ENCODE peak calls at places on chromosomes 6 and 20, in eight cellular contexts. G, S, Y, H, B, U, P and Q are unnamed samples.
A peak's percentile ranks its signal among the peaks of the same experiment; 100 is the strongest.

GRCh38 chr6:143967861-143968498 is 40.1 kb downstream of the PLAGL1 start:
- DNase-seq in G (no peak), S (no peak), Y (no peak), H (no peak), B (no peak), U (no peak), P (no peak), Q (no peak)

GRCh38 chr6:32224696-32225095 is 829 bp upstream of the NOTCH4 start:
- DNase-seq in G (no peak), S (no peak), Y (no peak), H (no peak), B (no peak), U (no peak), P (no peak), Q (no peak)

GRCh38 chr20:13819885-13820645 is 35.2 kb downstream of the NDUFAF5 start:
- DNase-seq in G (peak; percentile 16), S (peak; percentile 60), Y (no peak), H (no peak), B (peak; percentile 29), U (peak; percentile 32), P (peak; percentile 77), Q (no peak)

GRCh38 chr20:37291724-37292126 is 2.3 kb downstream of the MANBAL start:
- DNase-seq in G (no peak), S (no peak), Y (peak; percentile 82), H (no peak), B (no peak), U (no peak), P (no peak), Q (no peak)

GRCh38 chr20:4987130-4987529 is 14.2 kb downstream of the SLC23A2 start:
- DNase-seq in G (no peak), S (no peak), Y (no peak), H (no peak), B (no peak), U (no peak), P (no peak), Q (no peak)

GRCh38 chr6:148835920-148836441 is 89.2 kb downstream of the UST start:
- DNase-seq in G (no peak), S (no peak), Y (no peak), H (no peak), B (no peak), U (no peak), P (no peak), Q (no peak)

GRCh38 chr6:4637691-4638433 is 138.3 kb upstream of the CDYL start:
- DNase-seq in G (no peak), S (peak; percentile 72), Y (peak; percentile 4), H (no peak), B (no peak), U (peak; percentile 46), P (no peak), Q (no peak)

GRCh38 chr6:83221886-83222479 is 28.8 kb downstream of the RWDD2A start:
- DNase-seq in G (no peak), S (peak; percentile 46), Y (no peak), H (no peak), B (no peak), U (no peak), P (no peak), Q (no peak)

GRCh38 chr20:53071833-53072232 is 99.7 kb downstream of the TSHZ2 start:
- DNase-seq in G (no peak), S (no peak), Y (no peak), H (no peak), B (no peak), U (no peak), P (no peak), Q (no peak)

GRCh38 chr6:114989279-114989964 is 646.6 kb upstream of the HS3ST5 start:
- DNase-seq in G (no peak), S (no peak), Y (no peak), H (no peak), B (no peak), U (no peak), P (no peak), Q (no peak)

GRCh38 chr6:12490904-12491571 is 200.9 kb downstream of the EDN1 start:
- DNase-seq in G (no peak), S (peak; percentile 96), Y (no peak), H (no peak), B (no peak), U (no peak), P (no peak), Q (no peak)

GRCh38 chr20:51888186-51888790 is 86.0 kb upstream of the SALL4 start:
- DNase-seq in G (no peak), S (no peak), Y (no peak), H (no peak), B (no peak), U (no peak), P (no peak), Q (no peak)

GRCh38 chr6:21539621-21540100 is 53.9 kb upstream of the SOX4 start:
- DNase-seq in G (no peak), S (no peak), Y (no peak), H (no peak), B (no peak), U (no peak), P (no peak), Q (no peak)

GRCh38 chr6:149929422-149929821 is 6.5 kb upstream of the RAET1G start:
- DNase-seq in G (no peak), S (no peak), Y (no peak), H (no peak), B (no peak), U (no peak), P (no peak), Q (no peak)

GRCh38 chr6:37137881-37138568 is 31.9 kb upstream of the PIM1 start:
- DNase-seq in G (no peak), S (no peak), Y (no peak), H (no peak), B (no peak), U (peak; percentile 41), P (no peak), Q (no peak)

DNA sequence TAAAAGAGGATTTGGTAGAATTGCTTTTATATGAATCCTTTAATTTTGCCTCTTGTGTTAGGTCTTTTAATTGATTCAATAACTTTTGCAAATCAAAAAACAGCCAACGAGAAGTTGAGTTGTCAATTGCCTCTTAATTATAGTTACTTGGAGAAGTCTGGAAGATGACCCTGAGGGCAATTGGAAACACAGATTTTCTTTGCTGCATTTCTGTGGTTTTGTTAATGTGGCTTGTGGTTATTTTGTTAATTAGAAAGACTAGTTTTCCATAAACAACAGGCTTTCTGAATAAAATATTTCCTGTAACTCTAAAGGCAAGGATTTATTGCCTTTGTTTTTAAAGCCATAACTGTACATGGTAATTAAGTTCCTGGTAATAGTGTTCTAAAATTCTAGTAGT is 513.0 kb downstream of the EPHA7 start:
- DNase-seq in G (no peak), S (no peak), Y (no peak), H (no peak), B (no peak), U (no peak), P (no peak), Q (no peak)
- TF ChIP-seq POLR2AphosphoS5 in G (no peak), S (no peak), Y (no peak), H (no peak), B (no peak), U (no peak), P (no peak), Q (no peak)

GRCh38 chr6:116615937-116616756 is at the start of gene RSPH4A:
- DNase-seq in G (peak; percentile 88), S (peak; percentile 98), Y (peak; percentile 57), H (peak; percentile 85), B (peak; percentile 90), U (peak; percentile 50), P (peak; percentile 96), Q (peak; percentile 84)
- TF ChIP-seq POLR2A in G (no peak), S (no peak), Y (no peak), H (no peak), B (no peak), U (no peak), P (no peak), Q (no peak)

GRCh38 chr6:159400806-159401205 is 231.6 kb downstream of the FNDC1 start:
- DNase-seq in G (no peak), S (no peak), Y (no peak), H (no peak), B (no peak), U (no peak), P (no peak), Q (no peak)

GRCh38 chr6:159404296-159404695 is 235.1 kb downstream of the FNDC1 start:
- DNase-seq in G (no peak), S (no peak), Y (no peak), H (no peak), B (no peak), U (no peak), P (no peak), Q (no peak)

GRCh38 chr6:159399953-159400352 is 230.8 kb downstream of the FNDC1 start:
- DNase-seq in G (no peak), S (no peak), Y (no peak), H (no peak), B (no peak), U (no peak), P (no peak), Q (no peak)

GRCh38 chr6:159395614-159396013 is 226.4 kb downstream of the FNDC1 start:
- DNase-seq in G (no peak), S (no peak), Y (no peak), H (no peak), B (no peak), U (no peak), P (no peak), Q (no peak)

DNA sequence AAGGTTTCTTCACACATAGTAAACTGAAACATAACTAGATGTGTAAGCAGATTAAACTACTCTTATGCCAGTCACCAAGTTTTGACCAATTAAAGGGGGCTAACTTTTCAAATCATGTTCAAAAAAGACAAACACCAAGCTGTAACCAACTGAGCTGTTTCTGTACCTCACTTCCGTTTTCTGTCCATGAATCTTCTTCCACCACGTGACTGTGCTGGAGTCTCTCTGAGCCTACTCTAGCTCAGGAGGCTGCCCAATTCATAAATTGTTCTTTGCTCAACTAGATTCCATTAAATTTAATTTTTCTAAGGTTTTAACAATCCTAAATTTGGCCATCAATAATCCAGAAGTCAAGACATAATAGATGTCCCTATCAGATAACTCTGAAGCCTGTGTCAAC is 229.4 kb downstream of the FNDC1 start:
- DNase-seq in G (no peak), S (no peak), Y (no peak), H (no peak), B (no peak), U (no peak), P (no peak), Q (no peak)
- H3K9me3 ChIP-seq in G (no peaks in the 10 kb centered on the region), S (no peaks in the 10 kb centered on the region), Y (no peaks in the 10 kb centered on the region), H (no peaks in the 10 kb centered on the region), B (no peaks in the 10 kb centered on the region), U (no peaks in the 10 kb centered on the region), P (no peaks in the 10 kb centered on the region), Q (no peaks in the 10 kb centered on the region)

DNA sequence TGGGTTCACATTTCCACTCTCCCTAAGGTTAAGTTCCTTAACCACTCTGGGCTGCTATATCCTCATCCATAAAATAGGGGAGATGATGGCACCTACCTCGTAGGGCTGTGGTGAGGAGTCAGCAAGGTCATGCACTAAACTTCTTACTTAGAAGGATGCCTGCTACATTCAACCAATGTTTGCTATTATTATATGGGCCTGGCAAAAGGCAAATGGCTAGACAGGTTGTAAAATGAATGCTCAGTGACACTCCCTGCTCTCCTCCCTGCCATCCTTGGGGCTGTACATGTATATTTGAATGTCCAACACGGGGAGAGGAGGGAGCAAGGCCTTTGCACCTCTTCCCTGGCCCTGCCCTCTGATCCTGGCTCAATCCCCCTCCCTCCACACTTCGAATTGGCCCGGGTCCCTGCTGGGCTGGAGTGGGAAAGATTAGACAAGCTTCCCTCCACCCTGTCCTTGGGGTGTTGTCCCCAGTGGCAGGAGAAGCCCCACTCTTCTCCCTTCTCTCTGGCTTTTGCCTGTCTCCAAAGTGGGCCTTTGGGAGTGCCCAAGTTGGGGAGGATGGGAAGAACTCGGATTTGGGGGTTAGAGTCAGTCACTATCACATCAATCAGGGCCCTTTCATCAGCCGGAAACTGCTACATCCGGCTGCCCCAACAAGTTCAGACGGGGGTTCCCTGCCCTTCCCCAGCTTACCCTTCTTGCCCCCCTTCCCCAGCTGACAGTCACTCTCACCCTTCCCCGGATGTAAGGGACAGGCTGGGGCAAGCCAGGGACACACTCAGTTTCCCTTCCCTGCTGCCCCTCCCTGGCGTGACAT is 36.3 kb upstream of the VEGFA start:
- DNase-seq in G (no peak), S (no peak), Y (peak; percentile 56), H (no peak), B (peak; percentile 10), U (no peak), P (no peak), Q (no peak)
- TF ChIP-seq POLR2AphosphoS5 in G (no peak), S (no peak), Y (no peak), H (no peak), B (no peak), U (no peak), P (no peak), Q (no peak)